ENCODE peak calls at places on chromosomes 2 and 18, in seven cellular contexts. O is testis, B is ovary, E is upper lobe of left lung, R is IMR-90, V is A549, C is hepatocyte. L is an unnamed sample. For H3K4me1, the result is how much of the 10 kb centered on the place peaks cover.

GRCh38 chr18:70107037-70107436 is 98.5 kb downstream of the RTTN start:
- DNase-seq in R (no peak), B (no peak), E (no peak), O (no peak), C (no peak), V (no peak), L (no peak)

GRCh38 chr2:10477443-10478297 is 29.5 kb upstream of the ODC1 start:
- DNase-seq in E (no peak), V (no peak), R (no peak), B (no peak), O (no peak), C (no peak), L (no peak)

GRCh38 chr2:55961318-55961911 is 37.8 kb upstream of the EFEMP1 start:
- DNase-seq in R (peak), O (peak), V (peak), B (no peak), E (no peak), C (peak), L (no peak)

GRCh38 chr18:62663731-62664336 is 51.5 kb upstream of the PHLPP1 start:
- DNase-seq in C (peak), O (no peak), E (no peak), B (no peak), R (peak), V (no peak), L (no peak)

GRCh38 chr2:219446101-219446504 is 11.5 kb downstream of the SPEG start:
- DNase-seq in O (peak), R (peak), V (no peak), B (no peak), E (no peak), C (peak), L (no peak)

GRCh38 chr2:127721311-127721977 is 20.1 kb downstream of the SFT2D3 start:
- DNase-seq in R (peak), C (no peak), E (no peak), O (no peak), V (no peak), B (no peak), L (no peak)

GRCh38 chr2:198375073-198375430 is 570.7 kb downstream of the PLCL1 start:
- DNase-seq in V (no peak), B (no peak), R (no peak), E (no peak), C (no peak), O (no peak), L (no peak)

GRCh38 chr18:29383311-29384273 is 1206.7 kb upstream of the CDH2 start:
- DNase-seq in B (no peak), E (no peak), V (no peak), O (no peak), R (peak), C (no peak), L (no peak)

GRCh38 chr2:27915191-27915590 is 24.7 kb downstream of the BABAM2 start:
- DNase-seq in E (no peak), V (no peak), O (no peak), R (no peak), C (no peak), B (no peak), L (no peak)

GRCh38 chr2:224196789-224197188 is 157.7 kb upstream of the SERPINE2 start:
- DNase-seq in R (no peak), O (no peak), E (no peak), V (no peak), B (no peak), C (no peak), L (no peak)

GRCh38 chr18:50183556-50183955 is 11.4 kb downstream of the MYO5B start:
- DNase-seq in B (no peak), C (no peak), V (no peak), R (peak), O (no peak), E (no peak), L (no peak)

GRCh38 chr2:157194097-157194688 is 63.3 kb upstream of the GALNT5 start:
- DNase-seq in B (no peak), E (no peak), V (peak), C (peak), R (peak), O (no peak), L (peak)

GRCh38 chr2:44168684-44169154 is at the start of gene PPM1B:
- DNase-seq in E (peak), R (no peak), O (peak), C (peak), V (no peak), B (peak), L (peak)

GRCh38 chr2:42827647-42828486 is 35.5 kb upstream of the HAAO start:
- DNase-seq in C (peak), V (peak), E (peak), R (peak), O (peak), B (peak), L (peak)

GRCh38 chr18:5395860-5396448 is 100.4 kb upstream of the ZBTB14 start:
- DNase-seq in O (no peak), R (no peak), B (no peak), V (no peak), C (no peak), E (no peak), L (no peak)

GRCh38 chr2:10352361-10352760 is 49.7 kb downstream of the HPCAL1 start:
- DNase-seq in E (no peak), V (no peak), B (no peak), R (no peak), C (no peak), O (no peak), L (no peak)

GRCh38 chr2:149595069-149595963 is 7.7 kb upstream of the MMADHC start:
- DNase-seq in C (no peak), B (no peak), R (peak), O (no peak), V (no peak), E (no peak), L (no peak)

GRCh38 chr2:112001136-112001764 is 53.8 kb upstream of the TMEM87B start:
- DNase-seq in C (no peak), O (no peak), B (no peak), E (no peak), R (no peak), V (no peak), L (no peak)

GRCh38 chr2:238242731-238243495 is 3.1 kb upstream of the HES6 start:
- DNase-seq in B (peak), R (no peak), E (no peak), V (no peak), C (peak), O (no peak), L (no peak)

GRCh38 chr2:236092714-236093113 is 75.5 kb downstream of the GBX2 start:
- DNase-seq in V (no peak), O (no peak), E (no peak), R (no peak), B (no peak), C (no peak), L (no peak)

GRCh38 chr2:239306274-239307220 is 94.3 kb downstream of the HDAC4 start:
- DNase-seq in E (peak), R (no peak), C (no peak), V (no peak), B (peak), O (peak), L (no peak)

GRCh38 chr18:59719533-59720325 is 22.5 kb upstream of the CCBE1 start:
- DNase-seq in E (no peak), V (no peak), R (peak), C (no peak), B (no peak), O (no peak), L (no peak)

GRCh38 chr2:141055526-141055925 is 1075.3 kb downstream of the LRP1B start:
- DNase-seq in V (no peak), E (no peak), B (no peak), R (peak), O (no peak), C (no peak), L (no peak)

GRCh38 chr2:107588960-107589542 is 237.6 kb upstream of the RGPD4 start:
- DNase-seq in B (no peak), C (no peak), E (no peak), O (no peak), R (peak), V (no peak), L (no peak)

GRCh38 chr2:38581193-38582147 is 21.3 kb downstream of the HNRNPLL start:
- DNase-seq in O (peak), V (no peak), C (peak), B (peak), R (peak), E (no peak), L (peak)

GRCh38 chr2:49616800-49617199 is 462.5 kb upstream of the FSHR start:
- DNase-seq in E (no peak), C (peak), O (no peak), R (no peak), V (no peak), B (no peak), L (no peak)

GRCh38 chr2:42903821-42904575 is 111.6 kb upstream of the HAAO start:
- DNase-seq in E (no peak), R (no peak), O (no peak), V (no peak), B (no peak), C (no peak), L (no peak)

GRCh38 chr2:105545731-105546622 is 147.1 kb upstream of the FHL2 start:
- DNase-seq in E (peak), B (peak), R (peak), C (peak), O (peak), V (peak), L (peak)
- H3K4me1 ChIP-seq in E (under half), B (under half), R (under half), C (under half), O (under half), V (under half), L (under half)

DNA sequence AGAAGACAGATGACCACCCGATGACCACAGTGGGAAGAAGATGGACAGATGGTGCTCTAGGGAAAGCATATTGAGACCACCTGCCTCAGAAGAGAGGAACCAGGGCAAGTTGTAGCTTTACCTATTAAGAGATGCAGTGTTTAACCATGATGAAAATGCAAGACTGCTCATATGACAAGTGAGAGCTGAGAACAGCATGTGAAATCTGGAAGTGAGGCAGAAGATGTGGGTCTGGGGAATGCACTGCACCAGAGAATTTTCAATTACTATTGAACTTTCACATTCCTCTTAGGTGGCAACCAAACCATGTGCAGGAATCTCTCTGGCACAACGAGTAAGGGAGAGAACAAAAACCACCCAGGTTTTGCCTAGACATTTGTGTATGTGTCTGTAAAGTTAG is 184.8 kb upstream of the CRIM1 start:
- DNase-seq in B (no peak), E (no peak), C (no peak), R (no peak), V (no peak), O (no peak), L (no peak)
- H3K4me1 ChIP-seq in B (under half), E (under half), C (under half), R (under half), V (under half), O (under half), L (under half)

DNA sequence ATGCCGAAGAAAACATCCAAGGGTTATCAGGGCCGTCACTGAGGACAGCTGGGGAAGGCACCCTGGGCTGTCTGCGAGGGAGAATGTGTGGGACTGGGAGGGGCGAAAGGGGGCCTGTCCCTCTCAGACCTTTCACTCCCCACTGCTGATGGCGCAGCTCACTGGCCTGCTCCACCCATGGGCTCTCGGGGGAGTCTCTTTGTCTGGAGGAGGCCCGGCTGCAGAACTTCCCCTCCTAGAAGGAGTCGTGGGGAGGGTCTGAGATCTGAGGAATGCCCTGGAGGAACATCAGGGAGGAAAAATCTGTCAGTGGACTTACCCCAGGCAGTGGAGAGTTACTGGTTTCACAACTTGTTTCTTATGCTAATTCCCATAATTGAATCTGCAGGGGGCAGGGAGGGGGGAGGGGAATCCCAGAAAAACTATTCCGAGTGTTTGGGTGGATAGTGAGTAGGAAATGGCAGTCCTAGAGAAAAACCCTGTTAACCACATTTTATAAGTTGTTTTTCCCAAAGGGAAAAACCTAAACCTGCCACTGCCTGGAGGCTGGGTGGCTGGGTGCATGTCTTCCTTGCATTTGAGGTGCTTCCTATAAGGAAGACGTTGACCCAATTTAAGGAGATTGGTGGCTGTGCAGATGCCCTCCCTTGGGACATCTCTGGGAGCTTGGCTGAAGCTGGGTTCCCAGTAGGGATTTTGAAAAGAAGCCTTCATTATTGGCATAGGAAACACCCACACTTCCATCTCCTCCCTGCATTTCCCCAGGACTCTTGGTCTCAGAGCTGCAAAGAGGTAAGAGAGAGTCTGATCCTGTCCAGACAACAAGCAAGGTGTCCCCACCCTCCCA is 11.7 kb upstream of the SEMA4C start:
- DNase-seq in B (no peak), O (no peak), E (no peak), V (no peak), R (no peak), C (no peak), L (no peak)
- H3K4me1 ChIP-seq in B (under half), O (under half), E (under half), V (under half), R (under half), C (under half), L (under half)

GRCh38 chr2:230732914-230733401 is 20.3 kb downstream of the CAB39 start:
- DNase-seq in B (no peak), C (no peak), E (no peak), R (no peak), V (no peak), O (no peak), L (no peak)

GRCh38 chr2:230735884-230736283 is 23.2 kb downstream of the CAB39 start:
- DNase-seq in B (no peak), V (no peak), E (no peak), C (no peak), O (no peak), R (no peak), L (no peak)

GRCh38 chr2:230731512-230731911 is 18.9 kb downstream of the CAB39 start:
- DNase-seq in E (no peak), V (no peak), R (no peak), C (no peak), O (no peak), B (no peak), L (no peak)

GRCh38 chr2:230737791-230738226 is 25.2 kb downstream of the CAB39 start:
- DNase-seq in R (no peak), O (no peak), B (no peak), V (no peak), E (no peak), C (peak), L (no peak)

GRCh38 chr2:230734247-230735175 is 21.9 kb downstream of the CAB39 start:
- DNase-seq in E (no peak), R (no peak), B (no peak), O (no peak), V (no peak), C (no peak), L (no peak)
- H3K4me1 ChIP-seq in E (half or more), R (under half), B (under half), O (under half), V (under half), C (under half), L (half or more)

DNA sequence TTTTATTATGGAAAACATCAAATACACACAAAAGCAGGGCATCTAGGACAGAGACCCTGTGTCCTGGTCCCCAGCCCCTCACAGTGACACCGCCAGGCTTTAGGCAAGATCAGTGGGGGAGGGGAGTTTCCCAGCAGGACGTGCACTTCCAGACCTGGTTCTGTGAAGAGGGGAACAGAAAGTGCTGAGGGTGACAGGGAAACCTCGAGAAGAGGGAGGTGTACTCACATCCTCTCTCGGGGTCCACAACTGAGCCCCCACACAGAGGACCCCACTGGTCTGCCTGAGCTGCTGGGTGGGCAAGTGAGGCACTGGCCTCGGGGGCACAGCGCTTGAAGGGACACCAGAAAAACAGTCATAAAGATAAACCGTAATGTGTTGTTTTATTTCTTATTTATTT is 4.4 kb upstream of the GPR35 start:
- DNase-seq in E (peak), C (no peak), R (no peak), O (no peak), B (peak), V (no peak), L (peak)
- H3K4me1 ChIP-seq in E (under half), C (under half), R (under half), O (under half), B (under half), V (under half), L (under half)

GRCh38 chr2:213231966-213232365 is 52.3 kb upstream of the SPAG16 start:
- DNase-seq in V (no peak), E (no peak), O (no peak), R (no peak), B (no peak), C (no peak), L (no peak)

GRCh38 chr2:213225866-213226265 is 58.4 kb upstream of the SPAG16 start:
- DNase-seq in R (no peak), E (no peak), C (no peak), O (no peak), V (no peak), B (no peak), L (no peak)

GRCh38 chr2:213229814-213230213 is 54.5 kb upstream of the SPAG16 start:
- DNase-seq in E (no peak), V (no peak), B (no peak), R (peak), C (no peak), O (no peak), L (no peak)

GRCh38 chr2:213227458-213227857 is 56.8 kb upstream of the SPAG16 start:
- DNase-seq in C (no peak), E (no peak), R (no peak), V (no peak), O (no peak), B (no peak), L (no peak)

DNA sequence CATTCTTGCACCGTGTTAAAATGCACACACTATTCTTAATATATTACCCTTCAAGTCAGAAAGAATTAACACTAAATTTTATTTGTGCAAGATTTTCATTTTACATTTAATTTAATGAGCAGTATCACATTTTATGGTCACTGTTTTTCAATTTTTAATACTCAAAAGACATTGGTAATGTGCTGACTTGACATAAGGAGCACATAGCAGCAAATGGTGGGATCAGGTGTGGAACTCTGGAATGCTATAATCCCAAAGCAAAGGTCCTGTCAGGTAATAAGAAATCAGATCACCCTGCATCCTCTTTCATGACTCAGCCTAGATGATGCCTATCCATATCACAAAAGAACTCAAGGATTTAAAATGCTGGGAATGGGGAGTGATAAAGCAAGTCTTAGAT is 55.6 kb upstream of the SPAG16 start:
- DNase-seq in V (no peak), E (no peak), O (no peak), R (no peak), B (no peak), C (no peak), L (no peak)
- H3K4me1 ChIP-seq in V (under half), E (under half), O (under half), R (under half), B (under half), C (under half), L (under half)

DNA sequence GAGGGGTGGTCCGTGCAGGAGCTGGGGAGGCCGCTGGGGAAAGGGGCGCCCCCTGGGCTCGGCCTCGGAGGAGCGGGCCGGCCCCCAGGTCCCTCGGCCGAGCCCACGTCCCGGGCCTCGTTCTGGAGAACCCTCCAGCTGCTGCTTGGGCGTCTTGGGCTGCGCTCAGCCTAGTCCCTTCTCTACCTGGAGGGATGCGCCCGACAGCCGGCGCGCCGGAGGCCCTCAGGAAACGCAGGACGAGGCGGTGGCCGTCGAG is 293 bp upstream of the D2HGDH start:
- DNase-seq in C (no peak), E (no peak), O (no peak), B (no peak), V (no peak), R (no peak), L (no peak)
- H3K4me1 ChIP-seq in C (under half), E (under half), O (under half), B (under half), V (under half), R (under half), L (under half)

DNA sequence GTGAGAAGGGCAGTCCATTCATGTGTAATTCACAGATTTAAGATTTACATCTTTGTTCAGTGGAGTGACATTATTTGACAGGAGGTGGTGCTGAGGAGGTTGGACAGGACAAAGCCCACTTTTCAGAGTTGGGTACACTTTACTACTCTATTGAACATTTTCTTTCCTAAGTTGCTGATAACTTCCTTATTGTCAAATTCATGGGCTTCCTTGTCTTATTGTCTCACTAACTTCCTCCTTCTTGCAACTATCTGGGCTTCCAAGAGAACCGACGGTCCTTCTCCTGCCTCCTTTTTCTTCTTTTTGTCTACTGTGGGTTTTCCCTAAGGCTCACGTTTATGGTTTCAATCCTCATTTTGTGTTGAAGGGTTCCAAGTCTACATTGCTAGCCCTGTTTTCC is 67.7 kb upstream of the DNMT3A start:
- DNase-seq in V (no peak), E (no peak), R (no peak), B (no peak), O (no peak), C (no peak), L (no peak)
- H3K4me1 ChIP-seq in V (under half), E (under half), R (under half), B (under half), O (under half), C (under half), L (under half)

DNA sequence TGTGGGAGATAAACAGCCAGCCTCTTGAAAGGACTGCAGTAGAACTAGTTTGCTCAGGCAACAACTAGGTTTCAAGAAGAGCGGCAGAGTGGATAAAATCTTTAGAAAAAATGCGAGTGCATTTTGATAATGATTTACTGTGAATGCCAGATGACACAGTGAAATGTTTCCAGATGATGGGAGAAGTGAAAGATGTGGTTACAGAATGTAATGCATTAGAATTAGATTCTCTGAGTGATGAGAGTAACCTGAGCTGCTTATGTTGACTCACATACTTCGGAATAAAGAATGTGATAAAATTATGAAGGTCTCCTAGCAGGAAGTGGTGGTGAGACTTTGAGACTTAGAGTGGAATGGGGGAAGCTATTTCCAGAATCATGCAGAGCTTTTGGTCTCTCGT is 184.3 kb downstream of the GULP1 start:
- DNase-seq in O (no peak), V (no peak), C (no peak), B (no peak), E (no peak), R (peak), L (no peak)
- H3K4me1 ChIP-seq in O (under half), V (under half), C (under half), B (under half), E (under half), R (under half), L (under half)

L was measured in thyroid gland.